ENCODE peak calls at places on chromosomes 13 and 19, in five cellular contexts. P is tibial nerve, T is ovary, H is HepG2, K is sigmoid colon. M is an unnamed sample.

GRCh38 chr19:18543814-18544475 is 572 bp upstream of the FKBP8 start:
- DNase-seq in P (no peak), T (peak), H (peak), K (peak), M (peak)

GRCh38 chr19:10187315-10187714 is 7.4 kb downstream of the DNMT1 start:
- DNase-seq in P (no peak), T (no peak), H (no peak), K (no peak), M (no peak)

GRCh38 chr19:12720851-12721655 is 2.7 kb downstream of the TNPO2 start:
- DNase-seq in P (no peak), T (peak), H (no peak), K (no peak), M (peak)

GRCh38 chr13:76019421-76020044 is 383.4 kb downstream of the LMO7 start:
- DNase-seq in P (no peak), T (no peak), H (peak), K (peak), M (no peak)

GRCh38 chr19:54133312-54133956 is 4.1 kb upstream of the CNOT3 start:
- DNase-seq in P (no peak), T (no peak), H (peak), K (no peak), M (no peak)

GRCh38 chr19:56103027-56103614 is 18.0 kb downstream of the ZNF787 start:
- DNase-seq in P (no peak), T (no peak), H (no peak), K (no peak), M (no peak)

GRCh38 chr19:50633973-50634372 is 5.7 kb downstream of the SYT3 start:
- DNase-seq in P (no peak), T (no peak), H (no peak), K (no peak), M (no peak)

GRCh38 chr19:33442706-33443105 is 69.2 kb downstream of the CEBPG start:
- DNase-seq in P (no peak), T (no peak), H (no peak), K (peak), M (no peak)

GRCh38 chr19:32456406-32456805 is 50.8 kb downstream of the DPY19L3 start:
- DNase-seq in P (no peak), T (no peak), H (no peak), K (no peak), M (no peak)

GRCh38 chr13:29362849-29363604 is 232.5 kb downstream of the SLC7A1 start:
- DNase-seq in P (no peak), T (peak), H (peak), K (no peak), M (peak)

GRCh38 chr19:2618611-2619010 is 83.9 kb downstream of the GNG7 start:
- DNase-seq in P (no peak), T (no peak), H (no peak), K (peak), M (peak)

GRCh38 chr13:79485014-79485441 is 4.1 kb downstream of the NDFIP2 start:
- DNase-seq in P (no peak), T (no peak), H (peak), K (no peak), M (peak)

DNA sequence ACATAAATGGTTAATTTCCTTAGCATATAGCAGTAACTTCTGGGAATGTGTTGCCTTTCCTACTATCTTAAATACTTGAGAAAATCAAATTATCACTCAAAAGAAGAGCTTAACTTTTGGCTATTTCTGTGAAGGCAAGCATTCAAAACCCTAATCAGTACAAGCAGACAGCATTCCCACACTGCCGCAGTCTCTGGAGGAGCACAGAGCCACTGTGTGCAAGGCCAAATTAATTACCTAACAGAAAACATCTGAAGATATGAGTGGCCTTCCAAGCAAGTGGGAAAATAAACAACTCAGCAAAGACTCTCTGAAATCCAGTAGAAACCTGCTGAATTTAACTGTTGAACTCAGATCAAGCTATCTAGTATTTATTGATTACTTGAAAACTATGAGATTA is 68.2 kb downstream of the COL4A1 start:
- DNase-seq in P (no peak), T (no peak), H (no peak), K (no peak), M (no peak)
- TF ChIP-seq EP300 in P (no peak), T (no peak), H (no peak), K (no peak), M (no peak)

GRCh38 chr13:66795636-66796035 is 434.5 kb downstream of the PCDH9 start:
- DNase-seq in P (no peak), T (no peak), H (no peak), K (no peak), M (no peak)

DNA sequence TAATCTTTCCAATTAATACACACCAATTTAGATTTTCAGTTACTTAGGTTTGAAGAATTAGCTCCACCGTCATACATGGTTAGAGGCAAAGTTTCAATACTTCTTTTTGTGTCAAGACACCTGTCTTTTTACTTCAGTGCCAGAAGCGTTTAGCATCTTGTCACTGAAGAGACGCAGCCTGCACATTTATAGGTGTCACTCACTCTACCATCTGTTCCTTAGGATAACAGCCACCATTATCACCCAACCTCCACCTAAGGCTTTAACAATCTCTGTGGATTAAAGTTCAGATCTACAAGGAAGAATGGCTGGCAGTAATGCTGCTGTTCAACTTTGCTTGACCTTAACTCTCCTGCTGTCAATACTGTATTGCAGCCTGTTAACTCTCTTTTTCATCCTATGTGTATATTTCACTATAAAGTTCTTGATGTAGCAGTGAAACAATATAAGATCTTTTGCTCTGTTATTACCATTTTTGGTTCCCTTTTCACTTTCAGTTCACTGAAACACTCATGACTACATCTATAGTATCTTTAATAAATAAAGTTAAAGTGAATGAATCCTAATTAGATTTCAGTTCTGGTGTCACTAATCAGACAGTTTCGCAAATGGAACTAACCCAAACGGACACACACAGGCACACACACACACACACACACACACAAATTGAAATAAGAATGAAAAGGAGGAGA is 435.6 kb downstream of the PCDH9 start:
- DNase-seq in P (no peak), T (no peak), H (no peak), K (no peak), M (no peak)
- TF ChIP-seq EP300 in P (no peak), T (no peak), H (no peak), K (no peak), M (no peak)

GRCh38 chr19:58182577-58182988 is 278 bp upstream of the ZNF274 start:
- DNase-seq in P (no peak), T (no peak), H (no peak), K (no peak), M (no peak)

GRCh38 chr19:58183822-58184215 is 958 bp downstream of the ZNF274 start:
- DNase-seq in P (no peak), T (no peak), H (no peak), K (no peak), M (no peak)

GRCh38 chr19:58181902-58182576 is 822 bp upstream of the ZNF274 start:
- DNase-seq in P (no peak), T (peak), H (peak), K (no peak), M (peak)

GRCh38 chr19:58182989-58183821 is at the start of gene ZNF274:
- DNase-seq in P (peak), T (peak), H (peak), K (peak), M (peak)
- TF ChIP-seq EP300 in P (no peak), T (no peak), H (no peak), K (no peak), M (no peak)

GRCh38 chr19:44539236-44539819 is 9.9 kb upstream of the CEACAM20 start:
- DNase-seq in P (no peak), T (no peak), H (no peak), K (no peak), M (no peak)
- TF ChIP-seq EP300 in P (no peak), T (no peak), H (no peak), K (no peak), M (no peak)

DNA sequence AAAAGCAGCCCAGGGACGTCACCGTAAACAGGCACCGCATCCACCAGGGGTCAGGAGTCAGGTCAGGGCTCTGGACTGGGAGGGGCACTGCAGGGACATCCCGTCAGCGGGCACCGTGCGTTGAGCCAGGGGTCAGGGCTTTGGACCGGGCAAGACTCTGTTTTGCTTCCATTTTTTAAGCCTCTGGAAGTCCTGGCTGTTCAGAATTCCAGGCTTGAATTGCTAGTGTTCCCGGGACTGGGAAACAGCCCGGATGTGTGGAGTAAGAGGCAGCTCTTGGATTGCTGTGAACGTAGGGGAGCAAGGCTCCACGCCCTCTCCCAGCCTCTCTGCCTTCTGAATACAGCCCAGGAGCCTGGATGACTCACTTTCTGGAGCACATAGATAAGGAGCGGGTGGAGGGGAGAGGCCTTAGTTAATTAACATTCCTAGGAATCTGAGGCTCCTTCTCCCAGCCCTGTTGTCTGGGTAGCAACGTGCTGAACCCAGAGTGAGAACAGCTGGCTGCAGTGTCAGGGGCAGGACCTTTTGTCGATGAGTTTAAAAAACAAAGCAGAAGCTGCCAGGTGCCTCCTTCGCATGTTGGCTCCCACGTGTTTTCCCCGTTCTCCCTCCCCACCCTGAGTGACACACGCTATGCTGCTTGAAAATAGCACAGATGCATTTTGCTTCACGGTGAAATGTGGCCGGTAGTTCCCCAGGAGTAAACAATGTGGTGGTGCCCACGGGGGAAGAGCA is 21.9 kb downstream of the ATP11A start:
- DNase-seq in P (peak), T (peak), H (peak), K (peak), M (peak)
- TF ChIP-seq EP300 in P (no peak), T (peak), H (no peak), K (no peak), M (no peak)

GRCh38 chr13:73056054-73056962 is 2.5 kb upstream of the KLF5 start:
- DNase-seq in P (no peak), T (no peak), H (peak), K (no peak), M (no peak)
- TF ChIP-seq EP300 in P (no peak), T (no peak), H (no peak), K (no peak), M (no peak)

DNA sequence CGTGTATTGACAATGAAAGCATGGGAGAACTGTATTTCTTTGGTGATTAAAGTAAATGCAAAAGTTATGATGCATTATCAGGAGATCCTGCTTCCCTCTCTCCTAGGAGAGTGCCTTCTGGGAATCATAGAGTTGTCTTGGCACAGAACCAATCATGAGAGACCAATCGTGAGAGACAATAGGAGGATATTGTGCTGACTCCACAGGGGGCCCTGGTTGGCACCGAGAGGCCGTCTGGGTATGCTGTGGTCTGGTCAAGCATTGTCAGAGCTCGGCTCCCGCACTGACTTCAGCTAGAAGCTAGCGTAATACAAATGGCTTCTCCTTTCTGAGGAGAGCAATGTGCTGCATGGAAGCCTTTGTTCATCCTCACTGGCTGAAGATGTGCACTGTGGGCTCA is 131.5 kb upstream of the GJB6 start:
- DNase-seq in P (no peak), T (no peak), H (no peak), K (no peak), M (no peak)
- TF ChIP-seq EP300 in P (no peak), T (no peak), H (no peak), K (no peak), M (no peak)

M was measured in transverse colon.